ENCODE peak calls at places on chromosomes 11 and 22, in eight cellular contexts. One of them, this sample, is unnamed.

GRCh38 chr11:15874699-15875098 is 481.6 kb downstream of the SOX6 start:
- DNase-seq in K562: no peak
- DNase-seq in SK-N-SH: no peak
- DNase-seq in fibroblast of lung: no peak
- DNase-seq in IMR-90: no peak
- DNase-seq in HCT116: no peak
- DNase-seq in GM23338: no peak
- DNase-seq in MM.1S: no peak
- DNase-seq in this sample: no peak

GRCh38 chr11:131584694-131585592 is 214.5 kb downstream of the NTM start:
- DNase-seq in K562: peak; percentile 19
- DNase-seq in SK-N-SH: peak; percentile 9
- DNase-seq in fibroblast of lung: no peak
- DNase-seq in IMR-90: no peak
- DNase-seq in HCT116: no peak
- DNase-seq in GM23338: peak; percentile 87
- DNase-seq in MM.1S: no peak
- DNase-seq in this sample: peak; percentile 42

GRCh38 chr11:395866-396265 is 1.9 kb downstream of the PKP3 start:
- DNase-seq in K562: no peak
- DNase-seq in SK-N-SH: no peak
- DNase-seq in fibroblast of lung: no peak
- DNase-seq in IMR-90: no peak
- DNase-seq in HCT116: no peak
- DNase-seq in GM23338: no peak
- DNase-seq in MM.1S: no peak
- DNase-seq in this sample: no peak

GRCh38 chr11:72738199-72739141 is 13.7 kb downstream of the ARAP1 start:
- DNase-seq in K562: peak; percentile 70
- DNase-seq in SK-N-SH: no peak
- DNase-seq in fibroblast of lung: no peak
- DNase-seq in IMR-90: peak; percentile 33
- DNase-seq in HCT116: no peak
- DNase-seq in GM23338: peak; percentile 33
- DNase-seq in MM.1S: no peak
- DNase-seq in this sample: no peak

GRCh38 chr22:37989146-37990045 is 5.0 kb upstream of the SOX10 start:
- DNase-seq in K562: no peak
- DNase-seq in SK-N-SH: no peak
- DNase-seq in fibroblast of lung: no peak
- DNase-seq in IMR-90: no peak
- DNase-seq in HCT116: no peak
- DNase-seq in GM23338: no peak
- DNase-seq in MM.1S: no peak
- DNase-seq in this sample: no peak

GRCh38 chr11:116837231-116838091 is at the start of gene APOA1:
- DNase-seq in K562: no peak
- DNase-seq in SK-N-SH: peak; percentile 49
- DNase-seq in fibroblast of lung: no peak
- DNase-seq in IMR-90: no peak
- DNase-seq in HCT116: no peak
- DNase-seq in GM23338: peak; percentile 25
- DNase-seq in MM.1S: no peak
- DNase-seq in this sample: no peak

GRCh38 chr11:88402784-88403183 is 65.2 kb upstream of the CTSC start:
- DNase-seq in K562: no peak
- DNase-seq in SK-N-SH: no peak
- DNase-seq in fibroblast of lung: peak; percentile 72
- DNase-seq in IMR-90: peak; percentile 77
- DNase-seq in HCT116: no peak
- DNase-seq in GM23338: no peak
- DNase-seq in MM.1S: no peak
- DNase-seq in this sample: no peak

GRCh38 chr11:33016654-33017053 is 976 bp downstream of the DEPDC7 start:
- DNase-seq in K562: no peak
- DNase-seq in SK-N-SH: no peak
- DNase-seq in fibroblast of lung: no peak
- DNase-seq in IMR-90: no peak
- DNase-seq in HCT116: no peak
- DNase-seq in GM23338: no peak
- DNase-seq in MM.1S: no peak
- DNase-seq in this sample: no peak

GRCh38 chr11:105781807-105782206 is 171.9 kb downstream of the GRIA4 start:
- DNase-seq in K562: no peak
- DNase-seq in SK-N-SH: no peak
- DNase-seq in fibroblast of lung: no peak
- DNase-seq in IMR-90: no peak
- DNase-seq in HCT116: no peak
- DNase-seq in GM23338: no peak
- DNase-seq in MM.1S: no peak
- DNase-seq in this sample: no peak

GRCh38 chr22:40651563-40652501 is 15.3 kb upstream of the MRTFA start:
- DNase-seq in K562: peak; percentile 91
- DNase-seq in SK-N-SH: peak; percentile 84
- DNase-seq in fibroblast of lung: peak; percentile 100
- DNase-seq in IMR-90: peak; percentile 100
- DNase-seq in HCT116: peak; percentile 95
- DNase-seq in GM23338: peak; percentile 64
- DNase-seq in MM.1S: peak; percentile 92
- DNase-seq in this sample: no peak

GRCh38 chr11:95512682-95513081 is 276.9 kb downstream of the FAM76B start:
- DNase-seq in K562: peak; percentile 27
- DNase-seq in SK-N-SH: no peak
- DNase-seq in fibroblast of lung: peak; percentile 90
- DNase-seq in IMR-90: peak; percentile 88
- DNase-seq in HCT116: no peak
- DNase-seq in GM23338: no peak
- DNase-seq in MM.1S: no peak
- DNase-seq in this sample: no peak

GRCh38 chr11:35491231-35491871 is 34.1 kb downstream of the PAMR1 start:
- DNase-seq in K562: no peak
- DNase-seq in SK-N-SH: no peak
- DNase-seq in fibroblast of lung: peak; percentile 98
- DNase-seq in IMR-90: peak; percentile 96
- DNase-seq in HCT116: no peak
- DNase-seq in GM23338: no peak
- DNase-seq in MM.1S: no peak
- DNase-seq in this sample: no peak

GRCh38 chr11:9003573-9004309 is at the start of gene NRIP3:
- DNase-seq in K562: peak; percentile 89
- DNase-seq in SK-N-SH: peak; percentile 94
- DNase-seq in fibroblast of lung: peak; percentile 76
- DNase-seq in IMR-90: peak; percentile 52
- DNase-seq in HCT116: no peak
- DNase-seq in GM23338: peak; percentile 77
- DNase-seq in MM.1S: no peak
- DNase-seq in this sample: peak; percentile 31

GRCh38 chr11:118435233-118435892 is 929 bp upstream of the KMT2A start:
- DNase-seq in K562: peak; percentile 70
- DNase-seq in SK-N-SH: peak; percentile 83
- DNase-seq in fibroblast of lung: peak; percentile 53
- DNase-seq in IMR-90: peak; percentile 20
- DNase-seq in HCT116: peak; percentile 18
- DNase-seq in GM23338: peak; percentile 93
- DNase-seq in MM.1S: peak; percentile 77
- DNase-seq in this sample: peak; percentile 95

GRCh38 chr11:128411812-128412211 is 175.5 kb downstream of the ETS1 start:
- DNase-seq in K562: no peak
- DNase-seq in SK-N-SH: no peak
- DNase-seq in fibroblast of lung: no peak
- DNase-seq in IMR-90: no peak
- DNase-seq in HCT116: no peak
- DNase-seq in GM23338: no peak
- DNase-seq in MM.1S: no peak
- DNase-seq in this sample: peak; percentile 14

GRCh38 chr11:101458161-101458560 is 125.6 kb downstream of the TRPC6 start:
- DNase-seq in K562: no peak
- DNase-seq in SK-N-SH: no peak
- DNase-seq in fibroblast of lung: peak; percentile 66
- DNase-seq in IMR-90: peak; percentile 79
- DNase-seq in HCT116: no peak
- DNase-seq in GM23338: no peak
- DNase-seq in MM.1S: no peak
- DNase-seq in this sample: no peak

GRCh38 chr22:29457730-29458129 is 19.3 kb downstream of the RFPL1 start:
- DNase-seq in K562: peak; percentile 80
- DNase-seq in SK-N-SH: peak; percentile 78
- DNase-seq in fibroblast of lung: peak; percentile 42
- DNase-seq in IMR-90: peak; percentile 37
- DNase-seq in HCT116: peak; percentile 70
- DNase-seq in GM23338: peak; percentile 93
- DNase-seq in MM.1S: peak; percentile 47
- DNase-seq in this sample: peak; percentile 16

GRCh38 chr22:24515025-24515338 is 19.9 kb downstream of the UPB1 start:
- DNase-seq in K562: no peak
- DNase-seq in SK-N-SH: no peak
- DNase-seq in fibroblast of lung: no peak
- DNase-seq in IMR-90: no peak
- DNase-seq in HCT116: no peak
- DNase-seq in GM23338: no peak
- DNase-seq in MM.1S: no peak
- DNase-seq in this sample: no peak

GRCh38 chr11:112822478-112823274 is 138.5 kb upstream of the NCAM1 start:
- DNase-seq in K562: no peak
- DNase-seq in SK-N-SH: no peak
- DNase-seq in fibroblast of lung: peak; percentile 20
- DNase-seq in IMR-90: no peak
- DNase-seq in HCT116: no peak
- DNase-seq in GM23338: peak; percentile 68
- DNase-seq in MM.1S: no peak
- DNase-seq in this sample: no peak

GRCh38 chr11:64876226-64876750 is 2.1 kb downstream of the EHD1 start:
- DNase-seq in K562: no peak
- DNase-seq in SK-N-SH: no peak
- DNase-seq in fibroblast of lung: no peak
- DNase-seq in IMR-90: no peak
- DNase-seq in HCT116: no peak
- DNase-seq in GM23338: no peak
- DNase-seq in MM.1S: no peak
- DNase-seq in this sample: no peak

GRCh38 chr11:64874308-64874707 is 4.1 kb downstream of the EHD1 start:
- DNase-seq in K562: no peak
- DNase-seq in SK-N-SH: no peak
- DNase-seq in fibroblast of lung: peak; percentile 82
- DNase-seq in IMR-90: peak; percentile 47
- DNase-seq in HCT116: no peak
- DNase-seq in GM23338: no peak
- DNase-seq in MM.1S: no peak
- DNase-seq in this sample: no peak

GRCh38 chr11:64875369-64876225 is 2.8 kb downstream of the EHD1 start:
- DNase-seq in K562: no peak
- DNase-seq in SK-N-SH: no peak
- DNase-seq in fibroblast of lung: no peak
- DNase-seq in IMR-90: no peak
- DNase-seq in HCT116: no peak
- DNase-seq in GM23338: no peak
- DNase-seq in MM.1S: no peak
- DNase-seq in this sample: no peak

GRCh38 chr11:64872790-64873488 is 5.5 kb downstream of the EHD1 start:
- DNase-seq in K562: no peak
- DNase-seq in SK-N-SH: no peak
- DNase-seq in fibroblast of lung: no peak
- DNase-seq in IMR-90: no peak
- DNase-seq in HCT116: no peak
- DNase-seq in GM23338: no peak
- DNase-seq in MM.1S: no peak
- DNase-seq in this sample: no peak

GRCh38 chr11:64874841-64875240 is 3.6 kb downstream of the EHD1 start:
- DNase-seq in K562: no peak
- DNase-seq in SK-N-SH: no peak
- DNase-seq in fibroblast of lung: no peak
- DNase-seq in IMR-90: no peak
- DNase-seq in HCT116: no peak
- DNase-seq in GM23338: no peak
- DNase-seq in MM.1S: no peak
- DNase-seq in this sample: no peak
- H4K20me1 ChIP-seq in K562: peaks cover 14% of the 10 kb centered on the region
- H4K20me1 ChIP-seq in SK-N-SH: peaks cover 59% of the 10 kb centered on the region
- H4K20me1 ChIP-seq in fibroblast of lung: no peaks in the 10 kb centered on the region
- H4K20me1 ChIP-seq in IMR-90: peaks cover 71% of the 10 kb centered on the region
- H4K20me1 ChIP-seq in HCT116: no peaks in the 10 kb centered on the region
- H4K20me1 ChIP-seq in GM23338: no peaks in the 10 kb centered on the region
- H4K20me1 ChIP-seq in MM.1S: no peaks in the 10 kb centered on the region
- H4K20me1 ChIP-seq in this sample: peaks cover 35% of the 10 kb centered on the region

GRCh38 chr11:73760680-73761402 is at the start of gene RAB6A:
- DNase-seq in K562: peak; percentile 99
- DNase-seq in SK-N-SH: peak; percentile 96
- DNase-seq in fibroblast of lung: peak; percentile 99
- DNase-seq in IMR-90: peak; percentile 100
- DNase-seq in HCT116: peak; percentile 99
- DNase-seq in GM23338: peak; percentile 100
- DNase-seq in MM.1S: peak; percentile 99
- DNase-seq in this sample: peak; percentile 100
- TF ChIP-seq CTCF in K562: peak; percentile 49
- TF ChIP-seq CTCF in SK-N-SH: peak; percentile 30
- TF ChIP-seq CTCF in fibroblast of lung: peak; percentile 20
- TF ChIP-seq CTCF in IMR-90: peak; percentile 46
- TF ChIP-seq CTCF in HCT116: no peak
- TF ChIP-seq CTCF in GM23338: no peak
- TF ChIP-seq CTCF in MM.1S: peak; percentile 16
- TF ChIP-seq CTCF in this sample: peak; percentile 51

DNA sequence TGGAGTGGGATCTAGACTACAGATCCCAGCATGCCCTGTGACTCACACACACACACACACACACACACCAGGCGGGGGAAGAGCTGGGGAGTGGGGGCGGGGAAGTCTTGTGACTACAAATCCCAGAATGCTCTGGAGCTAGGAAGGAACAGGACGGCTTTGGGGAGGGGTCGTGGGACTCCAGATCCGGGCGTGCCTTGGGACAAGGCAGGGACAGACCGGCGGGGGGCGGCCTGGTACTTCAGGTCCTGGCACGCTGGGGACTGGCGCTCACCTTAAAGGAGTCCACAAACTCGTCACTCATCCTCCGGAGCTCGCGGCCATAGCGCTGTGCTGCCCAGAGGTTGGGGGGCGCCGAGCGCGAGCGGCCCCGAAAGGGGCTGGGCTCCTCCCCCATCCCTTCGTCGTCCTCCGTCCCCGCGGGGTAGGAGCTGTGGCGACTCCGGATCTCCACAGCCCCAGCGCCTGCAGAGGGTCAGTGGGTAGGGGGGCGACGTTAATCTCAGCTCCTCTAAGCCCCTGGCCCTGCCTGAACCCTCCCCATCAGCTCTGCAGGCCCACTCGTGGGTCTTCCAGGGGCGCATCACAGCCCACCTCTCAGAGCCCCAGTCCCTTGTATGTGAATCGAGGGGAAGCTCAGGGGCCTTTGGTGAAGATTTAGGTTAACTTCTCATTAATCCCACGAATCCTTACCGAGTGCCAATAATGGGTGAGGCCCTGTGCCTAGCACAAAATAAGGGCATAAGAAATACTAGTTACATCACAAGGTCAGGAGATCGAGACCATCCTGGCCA is 12.9 kb downstream of the BAD start:
- DNase-seq in K562: peak; percentile 80
- DNase-seq in SK-N-SH: peak; percentile 89
- DNase-seq in fibroblast of lung: peak; percentile 96
- DNase-seq in IMR-90: peak; percentile 92
- DNase-seq in HCT116: no peak
- DNase-seq in GM23338: peak; percentile 99
- DNase-seq in MM.1S: peak; percentile 81
- DNase-seq in this sample: peak; percentile 94
- H2AFZ ChIP-seq in K562: peak overlapping the region; percentile 85
- H2AFZ ChIP-seq in SK-N-SH: peak overlapping the region; percentile 51
- H2AFZ ChIP-seq in fibroblast of lung: peak overlapping the region; percentile 48
- H2AFZ ChIP-seq in IMR-90: peak overlapping the region; percentile 98
- H2AFZ ChIP-seq in HCT116: no peak overlapping the region
- H2AFZ ChIP-seq in GM23338: peak overlapping the region; percentile 66
- H2AFZ ChIP-seq in MM.1S: peak overlapping the region; percentile 69
- H2AFZ ChIP-seq in this sample: peak overlapping the region; percentile 68

GRCh38 chr22:45722006-45722405 is 50.4 kb downstream of the ATXN10 start:
- DNase-seq in K562: no peak
- DNase-seq in SK-N-SH: no peak
- DNase-seq in fibroblast of lung: no peak
- DNase-seq in IMR-90: no peak
- DNase-seq in HCT116: no peak
- DNase-seq in GM23338: no peak
- DNase-seq in MM.1S: no peak
- DNase-seq in this sample: no peak
- H4K20me1 ChIP-seq in K562: no peaks in the 10 kb centered on the region
- H4K20me1 ChIP-seq in SK-N-SH: peaks cover 43% of the 10 kb centered on the region
- H4K20me1 ChIP-seq in fibroblast of lung: no peaks in the 10 kb centered on the region
- H4K20me1 ChIP-seq in IMR-90: peaks cover 40% of the 10 kb centered on the region
- H4K20me1 ChIP-seq in HCT116: no peaks in the 10 kb centered on the region
- H4K20me1 ChIP-seq in GM23338: peaks cover 10% of the 10 kb centered on the region
- H4K20me1 ChIP-seq in MM.1S: no peaks in the 10 kb centered on the region
- H4K20me1 ChIP-seq in this sample: peaks cover 20% of the 10 kb centered on the region

This sample was measured in DND-41.